ENCODE peak calls at places on chromosomes 12 and 14, in five cellular contexts. One of them, this sample, is unnamed.

GRCh38 chr12:24960222-24960855 is 11.4 kb upstream of the BCAT1 start:
- DNase-seq in upper lobe of left lung: no peak
- DNase-seq in HepG2: peak
- DNase-seq in BE2C: peak
- DNase-seq in GM20000: peak
- DNase-seq in this sample: peak

GRCh38 chr12:110279976-110280783 is 867 bp upstream of the ATP2A2 start:
- DNase-seq in BE2C: no peak
- DNase-seq in GM20000: peak
- DNase-seq in HepG2: no peak
- DNase-seq in upper lobe of left lung: peak
- DNase-seq in this sample: peak

GRCh38 chr12:503111-503761 is 43.5 kb downstream of the B4GALNT3 start:
- DNase-seq in BE2C: no peak
- DNase-seq in GM20000: no peak
- DNase-seq in upper lobe of left lung: peak
- DNase-seq in HepG2: no peak
- DNase-seq in this sample: peak

GRCh38 chr12:101414533-101415119 is 7.1 kb upstream of the ARL1 start:
- DNase-seq in BE2C: peak
- DNase-seq in upper lobe of left lung: no peak
- DNase-seq in HepG2: peak
- DNase-seq in GM20000: peak
- DNase-seq in this sample: no peak

GRCh38 chr12:59239993-59240392 is 319.7 kb upstream of the LRIG3 start:
- DNase-seq in BE2C: no peak
- DNase-seq in GM20000: no peak
- DNase-seq in upper lobe of left lung: no peak
- DNase-seq in HepG2: no peak
- DNase-seq in this sample: no peak

GRCh38 chr12:14601692-14602091 is 34.0 kb upstream of the PLBD1 start:
- DNase-seq in upper lobe of left lung: no peak
- DNase-seq in BE2C: no peak
- DNase-seq in GM20000: no peak
- DNase-seq in HepG2: no peak
- DNase-seq in this sample: no peak

GRCh38 chr14:96852823-96853422 is 55.7 kb downstream of the VRK1 start:
- DNase-seq in HepG2: peak
- DNase-seq in GM20000: peak
- DNase-seq in BE2C: peak
- DNase-seq in upper lobe of left lung: no peak
- DNase-seq in this sample: no peak

GRCh38 chr14:54186821-54187365 is 209.9 kb upstream of the CDKN3 start:
- DNase-seq in upper lobe of left lung: no peak
- DNase-seq in HepG2: no peak
- DNase-seq in GM20000: no peak
- DNase-seq in BE2C: peak
- DNase-seq in this sample: no peak

GRCh38 chr12:93347054-93347786 is 30.5 kb upstream of the NUDT4 start:
- DNase-seq in BE2C: peak
- DNase-seq in upper lobe of left lung: no peak
- DNase-seq in HepG2: no peak
- DNase-seq in GM20000: no peak
- DNase-seq in this sample: no peak

GRCh38 chr12:132159555-132160003 is 15.3 kb downstream of the NOC4L start:
- DNase-seq in upper lobe of left lung: no peak
- DNase-seq in HepG2: no peak
- DNase-seq in GM20000: no peak
- DNase-seq in BE2C: no peak
- DNase-seq in this sample: no peak

GRCh38 chr14:105315211-105315721 is 718 bp downstream of the PACS2 start:
- DNase-seq in upper lobe of left lung: peak
- DNase-seq in BE2C: no peak
- DNase-seq in GM20000: no peak
- DNase-seq in HepG2: peak
- DNase-seq in this sample: peak

GRCh38 chr12:41436076-41436475 is 248.0 kb downstream of the PDZRN4 start:
- DNase-seq in upper lobe of left lung: no peak
- DNase-seq in HepG2: no peak
- DNase-seq in GM20000: no peak
- DNase-seq in BE2C: no peak
- DNase-seq in this sample: no peak

GRCh38 chr14:28596336-28596735 is 170.3 kb upstream of the FOXG1 start:
- DNase-seq in upper lobe of left lung: no peak
- DNase-seq in GM20000: no peak
- DNase-seq in HepG2: no peak
- DNase-seq in BE2C: no peak
- DNase-seq in this sample: no peak

GRCh38 chr12:104567832-104568490 is 111.2 kb downstream of the CHST11 start:
- DNase-seq in BE2C: no peak
- DNase-seq in GM20000: no peak
- DNase-seq in HepG2: no peak
- DNase-seq in upper lobe of left lung: no peak
- DNase-seq in this sample: no peak

GRCh38 chr12:76782440-76782996 is 18.6 kb downstream of the ZDHHC17 start:
- DNase-seq in upper lobe of left lung: no peak
- DNase-seq in HepG2: peak
- DNase-seq in GM20000: no peak
- DNase-seq in BE2C: no peak
- DNase-seq in this sample: no peak

GRCh38 chr12:58541300-58541690 is 379.0 kb downstream of the LRIG3 start:
- DNase-seq in GM20000: no peak
- DNase-seq in BE2C: no peak
- DNase-seq in upper lobe of left lung: no peak
- DNase-seq in HepG2: no peak
- DNase-seq in this sample: no peak

GRCh38 chr12:98955284-98955683 is 310.2 kb downstream of the APAF1 start:
- DNase-seq in GM20000: peak
- DNase-seq in HepG2: peak
- DNase-seq in BE2C: peak
- DNase-seq in upper lobe of left lung: no peak
- DNase-seq in this sample: peak

GRCh38 chr12:84807249-84807648 is 105.3 kb downstream of the SLC6A15 start:
- DNase-seq in BE2C: no peak
- DNase-seq in HepG2: no peak
- DNase-seq in GM20000: no peak
- DNase-seq in upper lobe of left lung: no peak
- DNase-seq in this sample: no peak

GRCh38 chr14:72745991-72746980 is 147.6 kb downstream of the DPF3 start:
- DNase-seq in upper lobe of left lung: no peak
- DNase-seq in HepG2: no peak
- DNase-seq in GM20000: no peak
- DNase-seq in BE2C: no peak
- DNase-seq in this sample: no peak

GRCh38 chr12:34207858-34208257 is 185.6 kb downstream of the ALG10 start:
- DNase-seq in HepG2: no peak
- DNase-seq in BE2C: no peak
- DNase-seq in upper lobe of left lung: no peak
- DNase-seq in GM20000: no peak
- DNase-seq in this sample: no peak

GRCh38 chr14:97276573-97276972 is 479.4 kb downstream of the VRK1 start:
- DNase-seq in upper lobe of left lung: no peak
- DNase-seq in HepG2: no peak
- DNase-seq in BE2C: no peak
- DNase-seq in GM20000: no peak
- DNase-seq in this sample: no peak

GRCh38 chr14:22296722-22297121 is 292.3 kb downstream of the DAD1 start:
- DNase-seq in BE2C: no peak
- DNase-seq in GM20000: no peak
- DNase-seq in HepG2: peak
- DNase-seq in upper lobe of left lung: no peak
- DNase-seq in this sample: no peak

GRCh38 chr12:64884164-64884542 is 59.7 kb downstream of the TBC1D30 start:
- DNase-seq in BE2C: no peak
- DNase-seq in upper lobe of left lung: no peak
- DNase-seq in GM20000: no peak
- DNase-seq in HepG2: no peak
- DNase-seq in this sample: no peak

GRCh38 chr12:98421336-98421735 is 94.1 kb upstream of the TMPO start:
- DNase-seq in upper lobe of left lung: no peak
- DNase-seq in HepG2: no peak
- DNase-seq in BE2C: no peak
- DNase-seq in GM20000: no peak
- DNase-seq in this sample: no peak

GRCh38 chr12:75011120-75011519 is 198.5 kb downstream of the KCNC2 start:
- DNase-seq in GM20000: no peak
- DNase-seq in upper lobe of left lung: no peak
- DNase-seq in HepG2: no peak
- DNase-seq in BE2C: no peak
- DNase-seq in this sample: no peak

GRCh38 chr12:120373683-120374082 is 4.7 kb upstream of the MSI1 start:
- DNase-seq in GM20000: no peak
- DNase-seq in BE2C: no peak
- DNase-seq in upper lobe of left lung: no peak
- DNase-seq in HepG2: no peak
- DNase-seq in this sample: no peak

GRCh38 chr12:5964913-5965900 is 20.1 kb upstream of the ANO2 start:
- DNase-seq in BE2C: no peak
- DNase-seq in GM20000: no peak
- DNase-seq in HepG2: no peak
- DNase-seq in upper lobe of left lung: no peak
- DNase-seq in this sample: no peak
- TF ChIP-seq CTCF in BE2C: no peak
- TF ChIP-seq CTCF in GM20000: no peak
- TF ChIP-seq CTCF in HepG2: no peak
- TF ChIP-seq CTCF in upper lobe of left lung: no peak
- TF ChIP-seq CTCF in this sample: no peak

DNA sequence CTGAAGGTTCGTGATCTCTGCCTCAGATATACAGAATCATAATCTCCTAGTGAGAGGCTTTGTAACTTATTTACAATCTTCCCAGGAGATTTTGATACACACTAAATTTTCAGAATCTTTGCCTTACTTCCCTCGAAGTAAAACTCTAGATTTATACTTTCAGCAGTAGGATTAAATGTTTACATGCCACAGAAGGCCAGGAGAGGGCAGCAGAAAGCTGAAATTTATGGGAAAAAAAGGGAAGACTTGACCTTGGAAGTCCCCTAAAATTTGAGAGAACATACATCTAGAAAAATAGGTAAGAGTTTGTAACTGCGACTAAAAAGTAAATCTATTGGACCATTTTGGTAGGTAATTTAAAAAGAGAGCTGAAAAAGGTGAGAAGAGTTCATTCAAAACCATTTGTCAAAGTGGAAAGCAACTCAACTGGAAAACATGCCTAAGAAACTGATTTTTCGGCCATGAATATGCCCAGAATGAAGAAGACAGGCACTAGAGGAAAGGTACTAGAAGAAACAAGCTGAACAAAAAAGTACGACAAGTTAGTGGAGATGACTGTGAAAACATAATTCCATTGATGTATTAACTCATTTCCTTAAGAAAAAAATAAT is 242.0 kb upstream of the MDGA2 start:
- DNase-seq in BE2C: peak
- DNase-seq in GM20000: no peak
- DNase-seq in HepG2: peak
- DNase-seq in upper lobe of left lung: no peak
- DNase-seq in this sample: no peak
- TF ChIP-seq CTCF in BE2C: peak
- TF ChIP-seq CTCF in GM20000: no peak
- TF ChIP-seq CTCF in HepG2: peak
- TF ChIP-seq CTCF in upper lobe of left lung: no peak
- TF ChIP-seq CTCF in this sample: peak

DNA sequence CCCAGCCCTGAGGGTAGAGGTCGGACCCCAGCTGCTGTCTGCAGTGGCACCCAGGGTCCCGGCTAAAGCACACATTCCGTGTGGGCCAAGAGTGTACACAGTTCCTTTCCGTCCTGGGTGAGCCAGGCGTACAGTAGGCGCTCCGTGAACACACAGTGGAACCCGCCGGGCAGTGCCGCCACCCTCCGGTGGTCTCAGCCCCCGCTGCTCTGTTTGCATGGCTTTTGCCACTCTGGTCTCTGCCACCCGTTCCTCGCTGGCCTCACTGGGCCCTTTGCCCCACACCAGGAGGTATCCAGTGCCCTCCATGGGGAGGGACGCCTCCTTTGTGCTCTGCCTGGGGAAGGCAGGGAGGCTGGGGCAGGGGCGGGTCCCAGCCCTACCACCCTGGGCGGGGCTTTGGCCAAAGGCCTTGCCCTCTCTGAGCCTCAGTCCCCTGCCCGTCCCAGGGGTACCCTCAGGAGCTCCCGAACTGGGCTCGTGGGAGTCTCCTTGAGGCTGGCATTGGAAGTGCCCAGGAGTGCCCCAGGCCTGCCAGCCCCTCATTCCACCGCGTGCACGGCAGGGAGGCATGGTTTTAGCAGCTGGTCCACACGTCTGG is 13.0 kb downstream of the TRMT61A start:
- DNase-seq in upper lobe of left lung: peak
- DNase-seq in GM20000: no peak
- DNase-seq in HepG2: no peak
- DNase-seq in BE2C: peak
- DNase-seq in this sample: no peak
- TF ChIP-seq CTCF in upper lobe of left lung: no peak
- TF ChIP-seq CTCF in GM20000: no peak
- TF ChIP-seq CTCF in HepG2: no peak
- TF ChIP-seq CTCF in BE2C: no peak
- TF ChIP-seq CTCF in this sample: no peak

GRCh38 chr14:104222396-104223036 is 84.1 kb downstream of the KIF26A start:
- DNase-seq in BE2C: peak
- DNase-seq in upper lobe of left lung: no peak
- DNase-seq in HepG2: no peak
- DNase-seq in GM20000: no peak
- DNase-seq in this sample: no peak

GRCh38 chr14:104223810-104224515 is 85.6 kb downstream of the KIF26A start:
- DNase-seq in BE2C: peak
- DNase-seq in GM20000: no peak
- DNase-seq in upper lobe of left lung: no peak
- DNase-seq in HepG2: no peak
- DNase-seq in this sample: no peak

GRCh38 chr14:104226421-104227385 is 88.3 kb downstream of the KIF26A start:
- DNase-seq in HepG2: no peak
- DNase-seq in GM20000: no peak
- DNase-seq in upper lobe of left lung: no peak
- DNase-seq in BE2C: peak
- DNase-seq in this sample: no peak

GRCh38 chr14:104223101-104223809 is 84.9 kb downstream of the KIF26A start:
- DNase-seq in HepG2: no peak
- DNase-seq in GM20000: no peak
- DNase-seq in upper lobe of left lung: no peak
- DNase-seq in BE2C: peak
- DNase-seq in this sample: no peak

DNA sequence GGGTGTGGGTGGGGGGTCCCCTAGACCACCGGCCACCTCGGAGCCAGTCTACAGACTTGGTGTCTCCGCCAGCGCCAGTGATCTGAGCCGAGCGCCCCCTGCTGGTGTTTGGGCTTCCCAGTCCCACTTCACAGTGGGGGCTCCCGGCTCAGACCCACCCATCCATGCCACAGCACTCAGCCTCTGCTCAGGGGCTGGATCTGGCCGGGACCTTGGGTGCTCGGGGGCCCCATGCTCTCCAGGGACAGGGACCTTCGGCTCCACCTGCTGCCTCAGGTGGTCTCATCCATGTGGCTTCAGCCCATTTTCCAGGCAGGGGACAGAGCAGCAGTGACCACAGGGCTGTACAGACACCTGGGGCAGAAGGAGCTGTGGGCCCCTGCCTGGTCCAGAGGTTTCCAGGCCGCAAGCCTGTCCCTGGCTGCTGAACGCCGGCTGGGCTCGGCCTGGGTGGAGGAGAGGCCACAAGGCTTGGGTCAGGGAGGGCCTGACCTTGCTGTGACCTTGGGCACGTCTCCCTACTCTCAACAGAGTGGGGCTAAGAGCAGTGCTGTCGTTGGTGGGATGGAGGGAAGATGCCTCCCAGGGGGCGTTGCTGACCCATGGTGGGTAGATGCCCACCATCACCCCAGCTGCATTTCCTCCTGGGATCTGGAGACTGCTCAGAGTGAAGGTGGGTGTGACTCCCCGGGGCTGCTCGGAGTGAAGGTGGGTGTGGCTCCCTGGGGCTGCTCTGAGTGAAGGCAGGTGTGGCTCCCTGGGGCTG is 86.3 kb downstream of the KIF26A start:
- DNase-seq in BE2C: peak
- DNase-seq in GM20000: peak
- DNase-seq in HepG2: no peak
- DNase-seq in upper lobe of left lung: no peak
- DNase-seq in this sample: no peak
- TF ChIP-seq CTCF in BE2C: peak
- TF ChIP-seq CTCF in GM20000: no peak
- TF ChIP-seq CTCF in HepG2: peak
- TF ChIP-seq CTCF in upper lobe of left lung: peak
- TF ChIP-seq CTCF in this sample: peak